ENCODE peak calls at places on chromosomes 4 and X, in five cellular contexts. M is kidney, I is cerebellum, Y is midbrain, O is ACHN. G is an unnamed sample.
A peak's percentile ranks its signal among the peaks of the same experiment; 100 is the strongest.

GRCh38 chr4:151408630-151409469 is at the start of gene FHIP1A:
- DNase-seq in M (peak; percentile 96), I (peak; percentile 85), Y (no peak), O (peak; percentile 88), G (peak; percentile 85)

GRCh38 chr4:32985256-32985655 is 2265.1 kb downstream of the PCDH7 start:
- DNase-seq in M (no peak), I (no peak), Y (no peak), O (peak; percentile 5), G (no peak)

GRCh38 chr4:98688416-98689290 is 30.2 kb upstream of the TSPAN5 start:
- DNase-seq in M (no peak), I (no peak), Y (no peak), O (peak; percentile 3), G (no peak)

GRCh38 chr4:114225462-114225861 is 246.0 kb upstream of the ARSJ start:
- DNase-seq in M (no peak), I (no peak), Y (no peak), O (no peak), G (no peak)

GRCh38 chr4:138770818-138771217 is 244.8 kb upstream of the NOCT start:
- DNase-seq in M (no peak), I (no peak), Y (no peak), O (no peak), G (no peak)

GRCh38 chr4:183264614-183265013 is 55.5 kb downstream of the CLDN22 start:
- DNase-seq in M (no peak), I (no peak), Y (no peak), O (no peak), G (no peak)

GRCh38 chr4:40731792-40732245 is 17.9 kb upstream of the NSUN7 start:
- DNase-seq in M (no peak), I (no peak), Y (peak; percentile 37), O (no peak), G (no peak)

GRCh38 chrX:151697537-151697936 is 2.3 kb downstream of the PRRG3 start:
- DNase-seq in M (no peak), I (no peak), Y (no peak), O (no peak), G (peak; percentile 62)

GRCh38 chrX:48806088-48806487 is 4.2 kb downstream of the HDAC6 start:
- DNase-seq in M (no peak), I (no peak), Y (no peak), O (no peak), G (no peak)

GRCh38 chr4:163171590-163171989 is 4.9 kb upstream of the NAF1 start:
- DNase-seq in M (no peak), I (no peak), Y (no peak), O (no peak), G (no peak)

GRCh38 chrX:19673334-19674040 is 158.2 kb upstream of the MAP3K15 start:
- DNase-seq in M (peak; percentile 77), I (peak; percentile 6), Y (no peak), O (peak; percentile 80), G (peak; percentile 88)

GRCh38 chr4:118033148-118034060 is 882 bp upstream of the NDST3 start:
- DNase-seq in M (peak; percentile 82), I (peak; percentile 67), Y (peak; percentile 48), O (peak; percentile 69), G (peak; percentile 80)

GRCh38 chrX:85084770-85085393 is 81.2 kb downstream of the APOOL start:
- DNase-seq in M (no peak), I (peak; percentile 15), Y (peak; percentile 25), O (peak; percentile 14), G (no peak)

GRCh38 chr4:6769138-6769983 is 13.2 kb upstream of the KIAA0232 start:
- DNase-seq in M (peak; percentile 23), I (no peak), Y (no peak), O (no peak), G (peak; percentile 46)

GRCh38 chrX:20913760-20914159 is 460.5 kb upstream of the CNKSR2 start:
- DNase-seq in M (no peak), I (no peak), Y (no peak), O (peak; percentile 0), G (no peak)

GRCh38 chr4:132956951-132957350 is 192.1 kb upstream of the PCDH10 start:
- DNase-seq in M (no peak), I (no peak), Y (peak; percentile 71), O (no peak), G (no peak)

GRCh38 chr4:87811977-87812376 is 12.6 kb downstream of the IBSP start:
- DNase-seq in M (no peak), I (no peak), Y (no peak), O (no peak), G (no peak)

GRCh38 chrX:51496501-51497291 is at the start of gene NUDT11:
- DNase-seq in M (peak; percentile 79), I (peak; percentile 63), Y (peak; percentile 37), O (peak; percentile 32), G (peak; percentile 83)

GRCh38 chr4:185831125-185831815 is 19.3 kb upstream of the SORBS2 start:
- DNase-seq in M (no peak), I (no peak), Y (no peak), O (no peak), G (no peak)

GRCh38 chr4:54255881-54256280 is 26.8 kb downstream of the PDGFRA start:
- DNase-seq in M (no peak), I (no peak), Y (no peak), O (no peak), G (no peak)

GRCh38 chr4:97910005-97910404 is 233.3 kb downstream of the STPG2 start:
- DNase-seq in M (peak; percentile 18), I (no peak), Y (no peak), O (no peak), G (no peak)

GRCh38 chrX:150573702-150574101 is 5.3 kb downstream of the MTM1 start:
- DNase-seq in M (no peak), I (no peak), Y (no peak), O (no peak), G (no peak)

GRCh38 chr4:118772149-118773081 is 63.5 kb downstream of the SEC24D start:
- DNase-seq in M (no peak), I (peak; percentile 54), Y (peak; percentile 47), O (peak; percentile 54), G (no peak)

GRCh38 chrX:100895365-100896075 is 21.4 kb upstream of the NOX1 start:
- DNase-seq in M (no peak), I (peak; percentile 2), Y (no peak), O (peak; percentile 29), G (no peak)

GRCh38 chr4:103934178-103934789 is 214.5 kb upstream of the TACR3 start:
- DNase-seq in M (no peak), I (peak; percentile 7), Y (peak; percentile 74), O (peak; percentile 57), G (no peak)